ENCODE peak calls at places on chromosomes 7 and 10, in four cellular contexts. A, Q, B and G are unnamed samples.

GRCh38 chr7:154750353-154750801 is 252.5 kb downstream of the PAXIP1 start:
- DNase-seq in A (no peak), B (no peak), Q (no peak), G (no peak)

GRCh38 chr7:117435475-117436043 is 8.3 kb upstream of the ASZ1 start:
- DNase-seq in Q (no peak), B (peak; percentile 36), A (no peak), G (no peak)

GRCh38 chr7:159144756-159145543 is at the start of gene VIPR2:
- DNase-seq in Q (no peak), A (peak; percentile 77), B (no peak), G (no peak)

GRCh38 chr10:75593690-75594556 is 162.5 kb downstream of the LRMDA start:
- DNase-seq in A (no peak), B (no peak), Q (no peak), G (peak; percentile 24)

GRCh38 chr7:816751-817671 is 15.3 kb upstream of the SUN1 start:
- DNase-seq in Q (no peak), B (no peak), A (no peak), G (peak; percentile 54)

GRCh38 chr10:123833170-123833850 is 58.3 kb downstream of the CPXM2 start:
- DNase-seq in Q (no peak), B (no peak), A (no peak), G (no peak)

GRCh38 chr10:16992611-16993119 is 136.9 kb downstream of the CUBN start:
- DNase-seq in B (no peak), A (no peak), Q (no peak), G (no peak)

GRCh38 chr7:102129636-102130370 is 156.9 kb upstream of the SH2B2 start:
- DNase-seq in A (no peak), B (no peak), Q (no peak), G (no peak)

GRCh38 chr10:71431945-71432905 is 35.5 kb downstream of the CDH23 start:
- DNase-seq in B (no peak), Q (no peak), A (no peak), G (no peak)

GRCh38 chr10:74596713-74597112 is 229.7 kb upstream of the KAT6B start:
- DNase-seq in Q (no peak), A (no peak), B (no peak), G (no peak)

GRCh38 chr10:132335189-132336063 is 3.4 kb downstream of the LRRC27 start:
- DNase-seq in A (no peak), B (no peak), Q (no peak), G (no peak)

GRCh38 chr7:16078076-16078952 is 343.0 kb downstream of the CRPPA start:
- DNase-seq in Q (peak; percentile 47), A (no peak), B (peak; percentile 4), G (no peak)